ENCODE peak calls at places on chromosomes 16 and 17, in seven cellular contexts. D, Y, A, U, L, C and V are unnamed samples.

GRCh38 chr16:57620316-57621231 is 7.9 kb upstream of the ADGRG1 start:
- DNase-seq in D (no peak), Y (no peak), A (no peak), U (no peak), L (no peak), C (peak; percentile 88), V (no peak)

GRCh38 chr16:83953796-83954576 is 946 bp downstream of the OSGIN1 start:
- DNase-seq in D (no peak), Y (peak; percentile 30), A (no peak), U (peak; percentile 78), L (no peak), C (no peak), V (no peak)

GRCh38 chr17:78197147-78197830 is 10.1 kb downstream of the AFMID start:
- DNase-seq in D (no peak), Y (no peak), A (no peak), U (no peak), L (no peak), C (no peak), V (no peak)

GRCh38 chr16:47978491-47979490 is 177.0 kb downstream of the ABCC12 start:
- DNase-seq in D (no peak), Y (no peak), A (no peak), U (no peak), L (no peak), C (no peak), V (no peak)

GRCh38 chr17:44599298-44600175 is 42.3 kb downstream of the FZD2 start:
- DNase-seq in D (no peak), Y (peak; percentile 99), A (no peak), U (peak; percentile 87), L (no peak), C (peak; percentile 43), V (no peak)

GRCh38 chr17:7262192-7263070 is at the start of gene CLDN7:
- DNase-seq in D (no peak), Y (no peak), A (peak; percentile 86), U (no peak), L (no peak), C (peak; percentile 52), V (peak; percentile 22)

GRCh38 chr16:70162041-70162451 is 11.5 kb upstream of the CLEC18C start:
- DNase-seq in D (no peak), Y (peak; percentile 83), A (no peak), U (peak; percentile 66), L (no peak), C (no peak), V (no peak)

GRCh38 chr16:19377864-19378263 is 39.8 kb upstream of the TMC5 start:
- DNase-seq in D (no peak), Y (peak; percentile 14), A (no peak), U (no peak), L (no peak), C (no peak), V (no peak)

GRCh38 chr17:28953444-28954118 is 2.3 kb upstream of the PHF12 start:
- DNase-seq in D (peak; percentile 74), Y (peak; percentile 52), A (peak; percentile 64), U (peak; percentile 72), L (no peak), C (peak; percentile 35), V (peak; percentile 29)

GRCh38 chr17:48011405-48012150 is 26.0 kb downstream of the COPZ2 start:
- DNase-seq in D (no peak), Y (peak; percentile 48), A (no peak), U (peak; percentile 78), L (no peak), C (peak; percentile 32), V (no peak)

GRCh38 chr16:86951831-86952598 is 365.2 kb downstream of the C16orf95 start:
- DNase-seq in D (no peak), Y (peak; percentile 100), A (no peak), U (peak; percentile 64), L (peak; percentile 91), C (no peak), V (no peak)

DNA sequence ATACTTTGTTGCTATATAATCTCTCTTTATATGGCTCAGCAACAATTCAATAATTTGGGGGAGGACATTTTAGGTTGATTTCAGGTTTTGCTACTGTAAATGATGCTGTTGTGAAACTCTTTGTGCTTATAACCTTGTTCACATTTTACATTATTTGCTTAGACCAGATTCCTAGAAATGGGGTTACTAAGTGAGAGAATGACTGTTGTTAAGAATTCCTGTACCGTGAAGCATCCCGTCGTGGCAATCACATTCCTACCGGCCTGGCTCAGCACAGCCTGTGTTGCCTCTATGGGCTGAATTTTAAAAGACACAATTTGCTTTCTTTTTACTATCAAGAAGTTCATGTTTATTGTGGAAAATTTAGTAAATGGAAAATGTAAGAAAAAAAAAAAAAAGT is 31.4 kb downstream of the B9D1 start:
- DNase-seq in D (no peak), Y (peak; percentile 85), A (no peak), U (no peak), L (no peak), C (peak; percentile 22), V (no peak)
- TF ChIP-seq CTCF in D (no peak), Y (no peak), A (no peak), U (no peak), L (peak; percentile 10), C (no peak), V (no peak)

DNA sequence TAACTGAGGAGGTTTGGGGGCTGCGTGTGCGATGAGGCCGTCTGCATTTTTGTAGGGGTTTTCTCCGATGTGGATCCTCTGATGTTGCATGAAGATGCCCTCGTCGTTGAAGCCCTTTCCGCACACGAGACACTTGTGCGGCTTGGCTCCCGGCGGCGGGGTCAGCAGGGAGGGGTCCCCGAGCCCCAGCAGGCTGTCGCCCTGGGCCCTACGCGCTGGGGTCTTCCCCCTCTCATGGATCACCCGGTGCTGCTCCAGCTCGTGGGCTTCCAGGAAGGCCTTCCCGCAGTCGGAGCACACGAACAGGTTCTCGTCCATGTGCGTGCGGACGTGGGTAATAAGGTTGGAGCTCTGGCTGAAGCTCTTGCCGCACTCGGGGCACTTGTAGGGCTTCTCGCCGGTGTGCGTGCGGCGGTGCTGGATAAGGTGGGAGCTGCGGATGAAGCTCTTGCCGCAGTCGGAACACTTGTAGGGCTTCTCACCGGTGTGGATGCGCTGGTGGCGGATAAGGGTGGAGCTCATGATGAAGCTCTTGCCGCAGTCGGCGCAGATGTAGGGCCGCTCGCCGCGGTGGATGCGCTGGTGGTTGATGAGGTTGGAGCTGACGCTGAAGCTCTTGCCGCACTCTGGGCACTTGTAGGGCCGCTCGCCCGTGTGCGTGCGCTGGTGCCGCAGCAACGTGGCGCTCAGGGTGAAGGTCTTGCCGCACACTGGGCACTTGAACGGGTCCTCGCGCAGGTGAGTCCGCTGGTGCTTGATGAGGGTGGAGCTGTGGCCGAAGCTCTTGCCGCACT is 4.3 kb downstream of the ZNF629 start:
- DNase-seq in D (no peak), Y (no peak), A (no peak), U (no peak), L (no peak), C (no peak), V (no peak)
- TF ChIP-seq CTCF in D (no peak), Y (no peak), A (no peak), U (no peak), L (no peak), C (no peak), V (no peak)

GRCh38 chr17:19567216-19568015 is 33.8 kb downstream of the SLC47A1 start:
- DNase-seq in D (no peak), Y (no peak), A (no peak), U (no peak), L (no peak), C (no peak), V (no peak)
- TF ChIP-seq CTCF in D (no peak), Y (no peak), A (no peak), U (no peak), L (no peak), C (no peak), V (no peak)

GRCh38 chr17:81445642-81446500 is 50.6 kb downstream of the BAHCC1 start:
- DNase-seq in D (no peak), Y (no peak), A (no peak), U (no peak), L (no peak), C (no peak), V (no peak)
- TF ChIP-seq CTCF in D (no peak), Y (no peak), A (no peak), U (peak; percentile 15), L (no peak), C (no peak), V (no peak)